ENCODE peak calls at places on chromosomes 2 and 18, in four cellular contexts. K, C, T and N are unnamed samples.

GRCh38 chr2:5364361-5364760 is 327.8 kb upstream of the SOX11 start:
- DNase-seq in K (no peak), C (no peak), T (peak), N (no peak)

GRCh38 chr2:118706844-118707243 is 140.6 kb downstream of the EN1 start:
- DNase-seq in K (no peak), C (no peak), T (no peak), N (no peak)

GRCh38 chr2:119338826-119339561 is 27.6 kb downstream of the C2orf76 start:
- DNase-seq in K (peak), C (no peak), T (no peak), N (no peak)

GRCh38 chr18:61148322-61148721 is 184.9 kb upstream of the CDH20 start:
- DNase-seq in K (no peak), C (no peak), T (no peak), N (no peak)

GRCh38 chr2:12819098-12819465 is 102.3 kb downstream of the TRIB2 start:
- DNase-seq in K (no peak), C (peak), T (peak), N (peak)

GRCh38 chr2:23385748-23386421 is 906 bp downstream of the KLHL29 start:
- DNase-seq in K (no peak), C (no peak), T (no peak), N (no peak)

GRCh38 chr2:209470466-209470865 is 46.6 kb downstream of the MAP2 start:
- DNase-seq in K (no peak), C (no peak), T (no peak), N (no peak)

GRCh38 chr2:128770143-128771080 is 451.7 kb upstream of the HS6ST1 start:
- DNase-seq in K (no peak), C (peak), T (no peak), N (no peak)

GRCh38 chr2:54897420-54898310 is 152.6 kb downstream of the RTN4 start:
- DNase-seq in K (no peak), C (no peak), T (no peak), N (no peak)

GRCh38 chr2:207766697-207767460 is 2.8 kb downstream of the FZD5 start:
- DNase-seq in K (no peak), C (no peak), T (no peak), N (no peak)

GRCh38 chr18:58952871-58953270 is 88.2 kb downstream of the ZNF532 start:
- DNase-seq in K (no peak), C (no peak), T (no peak), N (no peak)

GRCh38 chr2:158745067-158745865 is 49.9 kb upstream of the DAPL1 start:
- DNase-seq in K (no peak), C (peak), T (peak), N (no peak)

GRCh38 chr2:53768233-53768542 is 584 bp downstream of the CHAC2 start:
- DNase-seq in K (no peak), C (no peak), T (peak), N (no peak)

GRCh38 chr18:12290086-12290485 is 18.0 kb upstream of the TUBB6 start:
- DNase-seq in K (no peak), C (no peak), T (no peak), N (no peak)
- H3K4me3 ChIP-seq in K (no peak), C (no peak), T (no peak), N (no peak)

DNA sequence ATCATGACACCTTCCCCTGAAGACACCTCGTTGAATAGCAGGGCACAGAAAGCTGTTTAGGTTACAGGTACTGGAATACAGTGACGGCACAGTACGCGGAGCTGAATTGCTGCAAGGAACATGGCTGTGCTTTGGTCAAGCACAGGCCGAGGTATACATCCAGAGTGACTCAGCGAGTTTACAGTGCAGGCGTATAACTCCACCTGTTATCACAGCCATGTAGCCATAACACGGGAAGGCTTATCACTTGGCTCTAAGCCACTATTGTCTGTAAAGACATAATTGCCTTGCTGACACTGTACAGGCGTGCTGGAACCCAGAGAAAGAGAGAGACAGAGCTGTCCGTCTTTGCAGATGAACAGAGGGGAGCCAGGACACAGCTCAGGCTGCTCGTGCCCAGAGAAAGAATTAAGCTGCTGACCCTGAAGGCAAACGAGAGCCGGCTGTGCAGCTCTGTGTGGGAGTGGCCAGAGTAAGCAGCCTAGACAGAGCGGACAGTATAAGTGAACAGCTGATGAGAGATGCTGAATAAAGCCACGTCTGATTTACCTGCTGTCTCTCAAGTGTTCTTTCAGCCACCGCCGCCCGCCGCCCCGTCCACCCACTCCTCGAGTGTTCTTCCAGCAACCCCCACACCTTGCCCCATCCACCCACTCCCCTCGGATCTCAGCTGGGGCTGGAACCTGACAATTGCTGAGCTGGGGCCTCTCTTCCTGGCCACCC is 87.3 kb upstream of the PPP1CB start:
- DNase-seq in K (no peak), C (peak), T (no peak), N (no peak)
- H3K4me3 ChIP-seq in K (no peak), C (no peak), T (no peak), N (no peak)

DNA sequence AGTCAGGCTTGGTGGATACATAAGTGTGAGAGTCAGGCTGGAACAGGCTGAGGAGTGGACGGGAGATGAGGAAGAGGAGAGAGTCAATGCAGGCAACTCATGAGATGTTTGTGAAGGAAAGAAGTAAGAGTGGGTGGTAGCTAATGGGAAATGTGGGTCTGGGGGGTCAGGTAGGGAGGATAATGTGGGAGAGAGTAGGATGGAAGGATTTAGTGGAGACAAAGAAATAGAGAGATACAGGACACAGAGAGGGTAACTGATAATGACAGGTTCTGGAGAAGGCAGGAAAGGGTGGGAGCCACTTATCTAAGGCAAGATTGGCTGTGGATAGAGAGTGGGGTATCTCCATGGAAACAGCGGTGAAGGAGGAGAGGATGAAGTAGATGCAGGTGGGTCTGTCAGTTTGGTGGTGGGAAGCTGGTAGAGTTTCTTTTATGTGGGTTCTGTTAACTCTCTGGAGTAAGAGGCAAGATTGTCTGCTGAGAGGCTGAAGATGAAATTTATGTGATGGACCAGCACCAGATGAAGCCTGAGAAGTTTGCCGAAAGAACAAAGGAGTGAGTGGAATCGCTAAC is 190.6 kb upstream of the SPRED2 start:
- DNase-seq in K (no peak), C (no peak), T (no peak), N (no peak)
- H3K4me3 ChIP-seq in K (no peak), C (no peak), T (no peak), N (no peak)

DNA sequence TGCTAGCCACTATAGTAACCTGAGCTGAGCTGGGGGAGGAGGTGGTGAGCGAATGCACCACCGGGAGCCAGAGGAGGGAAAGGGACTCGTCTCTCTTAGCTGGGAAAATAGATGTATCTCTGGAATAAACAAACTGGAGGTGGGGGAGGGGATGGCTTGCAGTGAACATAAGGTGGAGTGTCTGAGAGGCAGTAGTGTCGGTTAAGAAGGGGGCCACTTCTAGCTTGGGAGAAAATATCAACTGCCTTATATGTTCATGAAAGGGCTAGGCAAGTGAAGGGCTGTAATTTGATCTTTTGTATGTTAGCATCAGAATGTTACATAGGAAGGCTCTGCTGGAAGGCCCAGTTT is 2.2 kb downstream of the SETBP1 start:
- DNase-seq in K (no peak), C (no peak), T (no peak), N (no peak)
- H3K4me3 ChIP-seq in K (peak), C (peak), T (peak), N (no peak)